ENCODE peak calls at places on chromosome 12, in nine cellular contexts. One of them, this sample, is unnamed.
A peak's percentile ranks its signal among the peaks of the same experiment; 100 is the strongest.

GRCh38 chr12:113208041-113208934 is 13.0 kb upstream of the TPCN1 start:
- DNase-seq in GM23338: peak; percentile 30
- DNase-seq in thoracic aorta: no peak
- DNase-seq in CD4-positive, CD25-positive, alpha-beta regulatory T cell: peak; percentile 14
- DNase-seq in bronchial epithelial cell: no peak
- DNase-seq in NT2/D1: no peak
- DNase-seq in fibroblast of lung: peak; percentile 83
- DNase-seq in right cardiac atrium: peak; percentile 75
- DNase-seq in pancreas: no peak
- DNase-seq in this sample: no peak

GRCh38 chr12:40226652-40227051 is 1.9 kb downstream of the LRRK2 start:
- DNase-seq in GM23338: no peak
- DNase-seq in thoracic aorta: peak; percentile 36
- DNase-seq in CD4-positive, CD25-positive, alpha-beta regulatory T cell: no peak
- DNase-seq in bronchial epithelial cell: peak; percentile 75
- DNase-seq in NT2/D1: no peak
- DNase-seq in fibroblast of lung: peak; percentile 77
- DNase-seq in right cardiac atrium: peak; percentile 30
- DNase-seq in pancreas: peak; percentile 48
- DNase-seq in this sample: peak; percentile 78

GRCh38 chr12:81294325-81295190 is 216.7 kb downstream of the ACSS3 start:
- DNase-seq in GM23338: no peak
- DNase-seq in thoracic aorta: no peak
- DNase-seq in CD4-positive, CD25-positive, alpha-beta regulatory T cell: no peak
- DNase-seq in bronchial epithelial cell: no peak
- DNase-seq in NT2/D1: no peak
- DNase-seq in fibroblast of lung: no peak
- DNase-seq in right cardiac atrium: no peak
- DNase-seq in pancreas: no peak
- DNase-seq in this sample: peak; percentile 13

GRCh38 chr12:54588110-54588831 is at the start of gene PPP1R1A:
- DNase-seq in GM23338: peak; percentile 75
- DNase-seq in thoracic aorta: no peak
- DNase-seq in CD4-positive, CD25-positive, alpha-beta regulatory T cell: no peak
- DNase-seq in bronchial epithelial cell: no peak
- DNase-seq in NT2/D1: no peak
- DNase-seq in fibroblast of lung: no peak
- DNase-seq in right cardiac atrium: peak; percentile 75
- DNase-seq in pancreas: no peak
- DNase-seq in this sample: no peak

GRCh38 chr12:54300732-54301427 is at the start of gene NFE2:
- DNase-seq in GM23338: peak; percentile 92
- DNase-seq in thoracic aorta: no peak
- DNase-seq in CD4-positive, CD25-positive, alpha-beta regulatory T cell: no peak
- DNase-seq in bronchial epithelial cell: peak; percentile 60
- DNase-seq in NT2/D1: peak; percentile 61
- DNase-seq in fibroblast of lung: peak; percentile 68
- DNase-seq in right cardiac atrium: peak; percentile 69
- DNase-seq in pancreas: peak; percentile 41
- DNase-seq in this sample: peak; percentile 52

GRCh38 chr12:121170581-121171260 is 38.0 kb downstream of the P2RX7 start:
- DNase-seq in GM23338: no peak
- DNase-seq in thoracic aorta: no peak
- DNase-seq in CD4-positive, CD25-positive, alpha-beta regulatory T cell: no peak
- DNase-seq in bronchial epithelial cell: peak; percentile 19
- DNase-seq in NT2/D1: no peak
- DNase-seq in fibroblast of lung: no peak
- DNase-seq in right cardiac atrium: no peak
- DNase-seq in pancreas: no peak
- DNase-seq in this sample: peak; percentile 33

GRCh38 chr12:120719496-120720233 is 6.0 kb upstream of the ACADS start:
- DNase-seq in GM23338: no peak
- DNase-seq in thoracic aorta: no peak
- DNase-seq in CD4-positive, CD25-positive, alpha-beta regulatory T cell: no peak
- DNase-seq in bronchial epithelial cell: no peak
- DNase-seq in NT2/D1: no peak
- DNase-seq in fibroblast of lung: peak; percentile 39
- DNase-seq in right cardiac atrium: no peak
- DNase-seq in pancreas: no peak
- DNase-seq in this sample: peak; percentile 18

GRCh38 chr12:94623161-94623920 is 27.0 kb downstream of the TMCC3 start:
- DNase-seq in GM23338: no peak
- DNase-seq in thoracic aorta: no peak
- DNase-seq in CD4-positive, CD25-positive, alpha-beta regulatory T cell: no peak
- DNase-seq in bronchial epithelial cell: peak; percentile 59
- DNase-seq in NT2/D1: no peak
- DNase-seq in fibroblast of lung: no peak
- DNase-seq in right cardiac atrium: no peak
- DNase-seq in pancreas: no peak
- DNase-seq in this sample: no peak

GRCh38 chr12:95674631-95675030 is 115.9 kb downstream of the NTN4 start:
- DNase-seq in GM23338: no peak
- DNase-seq in thoracic aorta: no peak
- DNase-seq in CD4-positive, CD25-positive, alpha-beta regulatory T cell: no peak
- DNase-seq in bronchial epithelial cell: no peak
- DNase-seq in NT2/D1: no peak
- DNase-seq in fibroblast of lung: peak; percentile 11
- DNase-seq in right cardiac atrium: no peak
- DNase-seq in pancreas: no peak
- DNase-seq in this sample: peak; percentile 78

GRCh38 chr12:92464911-92465310 is 237.9 kb upstream of the PLEKHG7 start:
- DNase-seq in GM23338: peak; percentile 41
- DNase-seq in thoracic aorta: no peak
- DNase-seq in CD4-positive, CD25-positive, alpha-beta regulatory T cell: no peak
- DNase-seq in bronchial epithelial cell: no peak
- DNase-seq in NT2/D1: no peak
- DNase-seq in fibroblast of lung: no peak
- DNase-seq in right cardiac atrium: no peak
- DNase-seq in pancreas: no peak
- DNase-seq in this sample: no peak

GRCh38 chr12:92468358-92469020 is 234.3 kb upstream of the PLEKHG7 start:
- DNase-seq in GM23338: no peak
- DNase-seq in thoracic aorta: no peak
- DNase-seq in CD4-positive, CD25-positive, alpha-beta regulatory T cell: no peak
- DNase-seq in bronchial epithelial cell: no peak
- DNase-seq in NT2/D1: no peak
- DNase-seq in fibroblast of lung: no peak
- DNase-seq in right cardiac atrium: no peak
- DNase-seq in pancreas: no peak
- DNase-seq in this sample: no peak

GRCh38 chr12:92465786-92466185 is 237.0 kb upstream of the PLEKHG7 start:
- DNase-seq in GM23338: no peak
- DNase-seq in thoracic aorta: no peak
- DNase-seq in CD4-positive, CD25-positive, alpha-beta regulatory T cell: no peak
- DNase-seq in bronchial epithelial cell: no peak
- DNase-seq in NT2/D1: no peak
- DNase-seq in fibroblast of lung: no peak
- DNase-seq in right cardiac atrium: no peak
- DNase-seq in pancreas: no peak
- DNase-seq in this sample: no peak

GRCh38 chr12:92467886-92468285 is 234.9 kb upstream of the PLEKHG7 start:
- DNase-seq in GM23338: no peak
- DNase-seq in thoracic aorta: no peak
- DNase-seq in CD4-positive, CD25-positive, alpha-beta regulatory T cell: no peak
- DNase-seq in bronchial epithelial cell: peak; percentile 51
- DNase-seq in NT2/D1: no peak
- DNase-seq in fibroblast of lung: no peak
- DNase-seq in right cardiac atrium: no peak
- DNase-seq in pancreas: no peak
- DNase-seq in this sample: no peak

GRCh38 chr12:92466391-92467305 is 236.1 kb upstream of the PLEKHG7 start:
- DNase-seq in GM23338: peak; percentile 74
- DNase-seq in thoracic aorta: no peak
- DNase-seq in CD4-positive, CD25-positive, alpha-beta regulatory T cell: no peak
- DNase-seq in bronchial epithelial cell: no peak
- DNase-seq in NT2/D1: peak; percentile 66
- DNase-seq in fibroblast of lung: peak; percentile 52
- DNase-seq in right cardiac atrium: peak; percentile 53
- DNase-seq in pancreas: peak; percentile 29
- DNase-seq in this sample: no peak
- H3K4me3 ChIP-seq in GM23338: no peak overlapping the region
- H3K4me3 ChIP-seq in thoracic aorta: no peak overlapping the region
- H3K4me3 ChIP-seq in CD4-positive, CD25-positive, alpha-beta regulatory T cell: no peak overlapping the region
- H3K4me3 ChIP-seq in bronchial epithelial cell: no peak overlapping the region
- H3K4me3 ChIP-seq in NT2/D1: no peak overlapping the region
- H3K4me3 ChIP-seq in fibroblast of lung: no peak overlapping the region
- H3K4me3 ChIP-seq in right cardiac atrium: peak overlapping the region; percentile 13
- H3K4me3 ChIP-seq in pancreas: no peak overlapping the region
- H3K4me3 ChIP-seq in this sample: no peak overlapping the region

DNA sequence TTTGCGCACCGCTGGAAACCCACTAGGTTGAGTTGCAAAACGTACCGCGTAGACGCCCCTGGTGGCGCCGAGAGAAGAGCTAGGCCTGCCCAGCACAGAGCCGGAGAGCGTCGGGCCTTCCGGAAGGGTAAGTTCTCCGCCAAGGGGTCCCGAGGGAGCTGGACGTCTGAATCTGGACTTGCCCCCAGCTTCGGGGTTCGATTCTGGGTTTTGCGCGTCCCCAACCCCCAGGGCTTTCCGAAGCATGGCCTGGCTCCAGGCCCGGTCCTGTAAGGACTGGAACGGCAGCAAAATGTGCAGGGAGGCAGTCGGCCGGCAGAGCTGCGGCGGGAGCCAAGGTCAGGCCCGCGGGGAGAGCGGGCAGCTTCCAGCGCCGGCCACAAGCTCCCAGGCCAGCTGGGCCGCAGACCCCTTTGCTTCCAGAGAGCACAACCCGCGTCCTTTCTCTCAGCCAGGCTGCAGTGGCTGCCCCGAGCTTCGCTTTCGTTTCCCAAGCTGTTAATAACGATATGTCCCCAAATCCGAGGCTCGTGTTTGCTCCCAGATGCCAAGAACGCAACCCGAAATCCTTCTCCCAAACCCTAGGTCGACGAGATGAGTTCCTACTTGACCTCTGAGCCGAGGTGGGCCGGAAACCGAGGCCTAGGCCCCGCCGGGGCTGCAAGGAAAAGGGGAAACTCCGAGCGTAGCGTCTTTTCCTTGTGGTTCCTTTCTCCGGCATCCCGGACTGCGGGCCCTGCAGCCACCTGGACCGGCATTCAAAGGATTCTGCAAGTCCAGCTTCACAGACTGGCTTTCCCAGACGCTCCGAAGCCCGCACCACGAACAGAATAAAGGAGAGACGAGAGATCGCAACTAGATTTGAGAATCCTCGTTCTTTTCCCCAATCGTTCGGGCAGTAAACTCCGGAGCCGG is 3.2 kb upstream of the TBX5 start:
- DNase-seq in GM23338: peak; percentile 75
- DNase-seq in thoracic aorta: no peak
- DNase-seq in CD4-positive, CD25-positive, alpha-beta regulatory T cell: no peak
- DNase-seq in bronchial epithelial cell: no peak
- DNase-seq in NT2/D1: no peak
- DNase-seq in fibroblast of lung: peak; percentile 87
- DNase-seq in right cardiac atrium: peak; percentile 92
- DNase-seq in pancreas: peak; percentile 4
- DNase-seq in this sample: peak; percentile 62
- H3K4me3 ChIP-seq in GM23338: peak overlapping the region; percentile 44
- H3K4me3 ChIP-seq in thoracic aorta: peak overlapping the region; percentile 69
- H3K4me3 ChIP-seq in CD4-positive, CD25-positive, alpha-beta regulatory T cell: no peak overlapping the region
- H3K4me3 ChIP-seq in bronchial epithelial cell: no peak overlapping the region
- H3K4me3 ChIP-seq in NT2/D1: peak overlapping the region; percentile 29
- H3K4me3 ChIP-seq in fibroblast of lung: peak overlapping the region; percentile 38
- H3K4me3 ChIP-seq in right cardiac atrium: peak overlapping the region; percentile 83
- H3K4me3 ChIP-seq in pancreas: no peak overlapping the region
- H3K4me3 ChIP-seq in this sample: peak overlapping the region; percentile 41

DNA sequence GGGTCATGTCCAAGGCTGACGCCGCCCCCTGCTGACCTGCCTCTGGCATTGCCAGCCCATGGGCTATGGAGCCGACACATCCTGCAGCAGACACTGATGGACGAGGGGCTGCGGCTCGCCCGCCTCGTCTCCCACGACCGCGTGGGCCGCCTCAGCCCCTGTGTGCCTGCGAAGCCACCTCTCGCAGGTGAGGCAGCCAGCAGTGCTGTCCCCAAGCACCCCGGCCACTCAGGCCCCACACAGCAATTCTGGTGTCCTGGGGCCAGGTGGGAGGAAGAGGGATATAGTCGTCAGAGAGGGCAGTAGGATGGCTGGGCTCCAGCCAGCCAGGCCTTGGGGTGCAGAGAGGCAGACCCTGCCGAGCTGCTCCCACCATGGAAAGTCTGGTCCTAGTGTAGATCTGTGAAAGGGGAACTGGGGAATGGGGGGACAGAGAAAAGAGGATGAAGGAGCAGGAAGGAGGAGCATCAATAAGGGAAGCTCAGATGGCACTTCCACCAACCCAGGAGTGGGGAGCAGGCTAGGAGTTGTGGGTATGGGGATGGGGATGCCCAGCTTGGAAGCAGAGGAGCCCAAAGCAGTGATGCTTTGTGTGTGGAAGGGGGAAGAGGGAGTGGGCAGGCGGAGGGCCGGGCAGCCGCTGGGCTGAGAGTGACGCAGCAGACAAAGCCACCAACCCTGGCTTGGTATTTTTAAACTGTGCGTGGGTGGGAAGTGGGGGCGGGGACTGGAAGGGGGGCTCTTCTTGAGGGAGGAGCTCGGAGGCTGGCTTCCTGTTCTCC is 4.7 kb downstream of the NAB2 start:
- DNase-seq in GM23338: peak; percentile 81
- DNase-seq in thoracic aorta: peak; percentile 71
- DNase-seq in CD4-positive, CD25-positive, alpha-beta regulatory T cell: peak; percentile 51
- DNase-seq in bronchial epithelial cell: peak; percentile 72
- DNase-seq in NT2/D1: no peak
- DNase-seq in fibroblast of lung: peak; percentile 85
- DNase-seq in right cardiac atrium: peak; percentile 93
- DNase-seq in pancreas: peak; percentile 30
- DNase-seq in this sample: peak; percentile 94
- H3K4me3 ChIP-seq in GM23338: peak overlapping the region; percentile 35
- H3K4me3 ChIP-seq in thoracic aorta: peak overlapping the region; percentile 52
- H3K4me3 ChIP-seq in CD4-positive, CD25-positive, alpha-beta regulatory T cell: no peak overlapping the region
- H3K4me3 ChIP-seq in bronchial epithelial cell: no peak overlapping the region
- H3K4me3 ChIP-seq in NT2/D1: no peak overlapping the region
- H3K4me3 ChIP-seq in fibroblast of lung: peak overlapping the region; percentile 17
- H3K4me3 ChIP-seq in right cardiac atrium: no peak overlapping the region
- H3K4me3 ChIP-seq in pancreas: no peak overlapping the region
- H3K4me3 ChIP-seq in this sample: no peak overlapping the region

DNA sequence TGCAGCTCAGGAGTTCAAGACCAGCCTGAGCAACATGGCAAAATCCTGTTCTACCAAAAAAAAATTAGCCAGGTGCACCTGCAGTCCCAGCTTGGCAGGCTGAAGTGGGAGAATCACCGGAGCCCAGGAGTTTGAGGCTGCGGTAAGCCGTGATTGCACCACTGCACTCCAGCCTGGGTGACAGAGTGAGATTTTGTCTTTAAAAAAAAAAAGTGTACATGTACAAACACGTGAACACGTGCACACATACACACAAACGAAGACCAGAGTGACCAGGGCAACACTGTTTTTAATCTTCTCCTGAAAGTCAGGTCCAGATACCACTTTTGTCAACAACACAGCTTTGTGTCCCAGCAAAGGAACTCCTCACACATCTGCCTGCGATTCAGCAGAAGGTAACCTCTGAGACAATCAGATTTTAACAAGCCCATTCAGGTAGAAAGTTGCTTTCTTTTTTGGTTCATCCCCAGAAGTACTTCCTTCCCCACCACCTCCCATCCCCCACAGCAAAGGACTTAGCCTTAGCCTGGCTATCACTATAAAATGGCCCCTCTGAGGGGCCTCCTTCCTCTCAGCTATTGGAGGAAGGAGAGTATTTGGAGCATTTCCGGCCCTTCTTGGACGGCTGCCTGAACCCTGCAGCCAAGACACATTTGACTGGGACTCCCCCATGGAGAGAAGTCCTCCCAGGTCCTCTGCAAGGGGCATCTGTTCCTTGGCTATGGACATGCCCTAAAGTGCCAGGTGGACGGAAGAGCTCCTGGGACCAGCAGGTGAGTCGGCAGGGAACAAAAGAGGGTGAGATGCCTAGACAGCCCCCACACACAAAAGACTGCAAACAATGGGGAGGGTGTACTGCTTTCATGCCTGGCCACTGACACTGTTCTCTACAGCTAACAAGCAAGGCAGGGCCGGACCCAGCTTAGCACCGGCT is 9.8 kb downstream of the CTDSP2 start:
- DNase-seq in GM23338: peak; percentile 84
- DNase-seq in thoracic aorta: no peak
- DNase-seq in CD4-positive, CD25-positive, alpha-beta regulatory T cell: no peak
- DNase-seq in bronchial epithelial cell: peak; percentile 47
- DNase-seq in NT2/D1: no peak
- DNase-seq in fibroblast of lung: peak; percentile 81
- DNase-seq in right cardiac atrium: peak; percentile 92
- DNase-seq in pancreas: peak; percentile 48
- DNase-seq in this sample: peak; percentile 90
- H3K4me3 ChIP-seq in GM23338: peak overlapping the region; percentile 29
- H3K4me3 ChIP-seq in thoracic aorta: peak overlapping the region; percentile 98
- H3K4me3 ChIP-seq in CD4-positive, CD25-positive, alpha-beta regulatory T cell: peak overlapping the region; percentile 64
- H3K4me3 ChIP-seq in bronchial epithelial cell: no peak overlapping the region
- H3K4me3 ChIP-seq in NT2/D1: no peak overlapping the region
- H3K4me3 ChIP-seq in fibroblast of lung: peak overlapping the region; percentile 25
- H3K4me3 ChIP-seq in right cardiac atrium: peak overlapping the region; percentile 9
- H3K4me3 ChIP-seq in pancreas: no peak overlapping the region
- H3K4me3 ChIP-seq in this sample: peak overlapping the region; percentile 8

This sample was measured in cardiac fibroblast.